ENCODE peak calls at places on chromosomes 7 and 10, in seven cellular contexts. F is stimulated activated CD4-positive, alpha-beta T cell treated with anti-CD3 and anti-CD28 coated beads, TNF-alpha, amount 100 ng/mL, for 24 hours; K is GDM1; T is stimulated activated CD8-positive, alpha-beta memory T cell treated with anti-CD3 and anti-CD28 coated beads, Interleukin-15, amount 100 ng/mL, for 1 hour; M is AG08395; Y is T-helper 1 cell; H is T follicular helper cell. P is an unnamed sample.

GRCh38 chr7:5596046-5596895 is 172.6 kb upstream of the TNRC18 start:
- DNase-seq in F (peak), K (peak), T (peak), M (peak), Y (no peak), H (peak), P (peak)

GRCh38 chr7:81407094-81407493 is 362.8 kb downstream of the HGF start:
- DNase-seq in F (no peak), K (no peak), T (no peak), M (no peak), Y (no peak), H (no peak), P (no peak)

GRCh38 chr10:71531485-71532446 is 135.0 kb downstream of the CDH23 start:
- DNase-seq in F (peak), K (no peak), T (no peak), M (no peak), Y (no peak), H (no peak), P (no peak)

GRCh38 chr10:107616031-107616430 is 451.5 kb upstream of the SORCS1 start:
- DNase-seq in F (no peak), K (no peak), T (no peak), M (no peak), Y (no peak), H (no peak), P (no peak)

GRCh38 chr7:36264123-36264916 is 111.3 kb downstream of the EEPD1 start:
- DNase-seq in F (no peak), K (no peak), T (no peak), M (peak), Y (no peak), H (no peak), P (no peak)

GRCh38 chr7:75948179-75948578 is 33.2 kb downstream of the POR start:
- DNase-seq in F (no peak), K (no peak), T (no peak), M (no peak), Y (no peak), H (no peak), P (no peak)

GRCh38 chr10:86946215-86947170 is 10.9 kb downstream of the MMRN2 start:
- DNase-seq in F (no peak), K (no peak), T (no peak), M (no peak), Y (no peak), H (no peak), P (no peak)

GRCh38 chr10:129192344-129193128 is 274.5 kb upstream of the MGMT start:
- DNase-seq in F (no peak), K (no peak), T (no peak), M (peak), Y (no peak), H (no peak), P (no peak)

GRCh38 chr7:81232084-81232799 is 313.4 kb upstream of the SEMA3C start:
- DNase-seq in F (no peak), K (no peak), T (no peak), M (no peak), Y (no peak), H (no peak), P (no peak)

GRCh38 chr7:142188846-142189245 is 69.0 kb downstream of the PRSS58 start:
- DNase-seq in F (no peak), K (no peak), T (no peak), M (no peak), Y (no peak), H (no peak), P (no peak)

GRCh38 chr7:94258418-94258817 is 136.3 kb upstream of the COL1A2 start:
- DNase-seq in F (no peak), K (no peak), T (no peak), M (no peak), Y (no peak), H (no peak), P (no peak)

GRCh38 chr7:111835066-111835465 is 272.8 kb upstream of the IMMP2L start:
- DNase-seq in F (no peak), K (no peak), T (no peak), M (peak), Y (no peak), H (no peak), P (no peak)